ENCODE peak calls at places on chromosome 14, in nine cellular contexts. A, I, V, U, Q, R, E, Z and D are unnamed samples.

GRCh38 chr14:102320033-102320660 is 601 bp downstream of the ZNF839 start:
- ATAC-seq in Q (peak; percentile 34), E (peak; percentile 16), Z (no peak), U (peak; percentile 36), V (peak; percentile 31), A (peak; percentile 3), R (no peak), I (peak; percentile 25), D (peak; percentile 56)

GRCh38 chr14:33323979-33324378 is 385.3 kb downstream of the NPAS3 start:
- ATAC-seq in Z (no peak), Q (no peak), I (no peak), U (no peak), A (no peak), E (no peak), R (no peak), V (no peak), D (no peak)

GRCh38 chr14:24690492-24690891 is 56.5 kb upstream of the GZMB start:
- ATAC-seq in E (no peak), Q (no peak), I (peak; percentile 16), A (peak; percentile 67), V (peak; percentile 15), Z (no peak), U (no peak), R (no peak), D (no peak)

GRCh38 chr14:88023658-88024187 is 18.8 kb downstream of the GPR65 start:
- ATAC-seq in Z (no peak), V (peak; percentile 71), E (no peak), R (no peak), I (peak; percentile 42), Q (peak; percentile 69), U (peak; percentile 73), A (peak; percentile 33), D (peak; percentile 54)

GRCh38 chr14:69376439-69376838 is 21.7 kb downstream of the ERH start:
- ATAC-seq in I (no peak), Q (peak; percentile 71), A (no peak), U (no peak), E (peak; percentile 47), Z (no peak), V (no peak), R (peak; percentile 41), D (no peak)

GRCh38 chr14:67544590-67544989 is 11.5 kb downstream of the PLEKHH1 start:
- ATAC-seq in U (no peak), I (no peak), Q (no peak), Z (no peak), E (no peak), V (no peak), R (no peak), A (no peak), D (no peak)

GRCh38 chr14:99904506-99904905 is 111.3 kb downstream of the EML1 start:
- ATAC-seq in Q (no peak), Z (no peak), V (no peak), U (no peak), R (no peak), A (no peak), I (no peak), E (no peak), D (no peak)

GRCh38 chr14:102075155-102075554 is 11.7 kb downstream of the HSP90AA1 start:
- ATAC-seq in U (no peak), R (no peak), I (no peak), Z (no peak), A (no peak), Q (no peak), E (no peak), V (no peak), D (no peak)

GRCh38 chr14:92223027-92223426 is 99.9 kb upstream of the SLC24A4 start:
- ATAC-seq in A (no peak), Z (no peak), E (no peak), I (no peak), U (no peak), Q (no peak), R (no peak), V (no peak), D (no peak)

GRCh38 chr14:84465890-84466289 is 1064.1 kb upstream of the FLRT2 start:
- ATAC-seq in R (no peak), E (no peak), Q (no peak), U (no peak), V (no peak), A (no peak), I (no peak), Z (no peak), D (no peak)

GRCh38 chr14:53108292-53108937 is 44.7 kb downstream of the DDHD1 start:
- ATAC-seq in A (peak; percentile 34), E (no peak), I (no peak), R (no peak), Q (peak; percentile 42), V (peak; percentile 14), Z (no peak), U (peak; percentile 36), D (peak; percentile 34)

GRCh38 chr14:72023128-72024042 is 91.2 kb downstream of the RGS6 start:
- ATAC-seq in U (no peak), I (no peak), R (peak; percentile 22), Z (no peak), E (no peak), V (no peak), Q (no peak), A (peak; percentile 42), D (no peak)

GRCh38 chr14:38723277-38723676 is 379.8 kb downstream of the SEC23A start:
- ATAC-seq in I (no peak), E (no peak), Z (no peak), V (no peak), Q (no peak), R (no peak), A (no peak), U (no peak), D (no peak)

GRCh38 chr14:99383457-99384428 is 96.9 kb downstream of the SETD3 start:
- ATAC-seq in Z (no peak), Q (no peak), U (no peak), E (no peak), V (no peak), I (no peak), R (no peak), A (no peak), D (no peak)

GRCh38 chr14:60304509-60304908 is 55.5 kb downstream of the PPM1A start:
- ATAC-seq in Q (no peak), E (no peak), Z (peak; percentile 57), A (no peak), U (no peak), I (no peak), V (no peak), R (no peak), D (no peak)

GRCh38 chr14:26775765-26776577 is 178.1 kb upstream of the NOVA1 start:
- ATAC-seq in R (no peak), U (no peak), E (no peak), I (no peak), V (no peak), Z (no peak), A (no peak), Q (no peak), D (no peak)

GRCh38 chr14:73878436-73878835 is 8.2 kb upstream of the ZNF410 start:
- ATAC-seq in R (no peak), Z (no peak), V (no peak), Q (no peak), A (no peak), U (no peak), I (no peak), E (no peak), D (no peak)